ENCODE peak calls at places on chromosomes 11 and 22, in six cellular contexts. L, B, U, T, M and K are unnamed samples.

GRCh38 chr11:9473408-9473807 is 12.6 kb downstream of the ZNF143 start:
- DNase-seq in L (no peak), B (no peak), U (no peak), T (no peak), M (no peak), K (no peak)

GRCh38 chr11:85874265-85874664 is 19.1 kb downstream of the CCDC83 start:
- DNase-seq in L (no peak), B (no peak), U (no peak), T (no peak), M (no peak), K (no peak)

GRCh38 chr11:450809-451451 is 851 bp downstream of the PTDSS2 start:
- DNase-seq in L (peak), B (no peak), U (peak), T (peak), M (peak), K (peak)

GRCh38 chr11:71179877-71180276 is 72.5 kb downstream of the SHANK2 start:
- DNase-seq in L (no peak), B (no peak), U (no peak), T (no peak), M (no peak), K (no peak)

GRCh38 chr11:103055174-103055890 is 36.6 kb downstream of the DCUN1D5 start:
- DNase-seq in L (peak), B (no peak), U (no peak), T (no peak), M (no peak), K (no peak)

GRCh38 chr11:115317428-115318185 is 186.6 kb downstream of the CADM1 start:
- DNase-seq in L (no peak), B (no peak), U (no peak), T (no peak), M (no peak), K (no peak)

GRCh38 chr22:29811377-29811776 is 26.7 kb downstream of the ASCC2 start:
- DNase-seq in L (no peak), B (no peak), U (no peak), T (no peak), M (no peak), K (no peak)

GRCh38 chr11:129292092-129292491 is 83.6 kb upstream of the BARX2 start:
- DNase-seq in L (no peak), B (no peak), U (no peak), T (no peak), M (no peak), K (no peak)

GRCh38 chr22:29040385-29041275 is 21.0 kb downstream of the C22orf31 start:
- DNase-seq in L (peak), B (peak), U (peak), T (no peak), M (peak), K (no peak)

GRCh38 chr11:87353904-87354303 is 316.2 kb downstream of the TMEM135 start:
- DNase-seq in L (no peak), B (no peak), U (no peak), T (no peak), M (no peak), K (no peak)

GRCh38 chr11:128711136-128711535 is 17.3 kb downstream of the FLI1 start:
- DNase-seq in L (no peak), B (no peak), U (no peak), T (no peak), M (no peak), K (no peak)

GRCh38 chr11:69466039-69466438 is 15.4 kb upstream of the LINC01488 start:
- DNase-seq in L (no peak), B (no peak), U (no peak), T (no peak), M (peak), K (no peak)

GRCh38 chr11:72037554-72038311 is 39.0 kb downstream of the IL18BP start:
- DNase-seq in L (no peak), B (peak), U (no peak), T (no peak), M (peak), K (peak)

GRCh38 chr11:3231851-3232744 is at the start of gene MRGPRE:
- DNase-seq in L (no peak), B (no peak), U (no peak), T (no peak), M (no peak), K (peak)

GRCh38 chr11:15006139-15006759 is 34.1 kb upstream of the CALCA start:
- DNase-seq in L (no peak), B (no peak), U (no peak), T (no peak), M (no peak), K (no peak)

GRCh38 chr11:94194712-94195111 is 66.1 kb downstream of the PANX1 start:
- DNase-seq in L (no peak), B (no peak), U (no peak), T (no peak), M (no peak), K (no peak)

GRCh38 chr11:105000797-105001196 is 22.2 kb downstream of the CASP5 start:
- DNase-seq in L (no peak), B (peak), U (peak), T (no peak), M (no peak), K (no peak)